ENCODE peak calls at places on chromosomes 5 and 9, in four cellular contexts. U is GM12878, H is H1, Y is K562. X is an unnamed sample.

GRCh38 chr5:31225118-31225517 is 31.6 kb downstream of the CDH6 start:
- DNase-seq in U (no peak), H (no peak), Y (no peak), X (no peak)

GRCh38 chr9:137055385-137056364 is 1.8 kb upstream of the ENTPD2 start:
- DNase-seq in U (no peak), H (no peak), Y (no peak), X (peak)

GRCh38 chr5:173925449-173926071 is 37.4 kb downstream of the CPEB4 start:
- DNase-seq in U (no peak), Y (peak), H (no peak), X (no peak)

GRCh38 chr9:99816392-99816791 is 5.3 kb upstream of the NR4A3 start:
- DNase-seq in H (no peak), U (no peak), Y (no peak), X (no peak)

GRCh38 chr9:14314424-14314928 is 535 bp upstream of the NFIB start:
- DNase-seq in U (no peak), H (no peak), Y (peak), X (peak)

GRCh38 chr9:91927912-91928510 is 22.0 kb downstream of the ROR2 start:
- DNase-seq in Y (no peak), U (no peak), H (no peak), X (no peak)

GRCh38 chr5:168661593-168662485 is 82.7 kb upstream of the PANK3 start:
- DNase-seq in H (no peak), Y (no peak), U (no peak), X (no peak)

GRCh38 chr9:114035845-114036785 is 42.0 kb downstream of the AMBP start:
- DNase-seq in H (no peak), Y (no peak), U (no peak), X (no peak)

GRCh38 chr5:44246986-44247385 is 142.2 kb downstream of the FGF10 start:
- DNase-seq in U (no peak), Y (no peak), H (no peak), X (no peak)

GRCh38 chr9:78707080-78707479 is 410.2 kb downstream of the PSAT1 start:
- DNase-seq in H (no peak), U (no peak), Y (no peak), X (no peak)

GRCh38 chr9:14245901-14246525 is 67.9 kb downstream of the NFIB start:
- DNase-seq in H (no peak), Y (no peak), U (no peak), X (no peak)

GRCh38 chr5:56012281-56012963 is 17.7 kb upstream of the IL6ST start:
- DNase-seq in H (no peak), Y (no peak), U (no peak), X (peak)

GRCh38 chr5:126865299-126865698 is 88.4 kb downstream of the LMNB1 start:
- DNase-seq in H (no peak), Y (no peak), U (no peak), X (no peak)

GRCh38 chr9:131584858-131585257 is 39.5 kb downstream of the PRRT1B start:
- DNase-seq in Y (no peak), U (no peak), H (no peak), X (no peak)

GRCh38 chr5:144356489-144356888 is 185.8 kb downstream of the KCTD16 start:
- DNase-seq in Y (no peak), U (no peak), H (no peak), X (no peak)

GRCh38 chr5:149697001-149697400 is 33.1 kb upstream of the PPARGC1B start:
- DNase-seq in U (no peak), Y (no peak), H (no peak), X (no peak)

GRCh38 chr5:176922817-176923216 is 23.7 kb upstream of the HK3 start:
- DNase-seq in Y (no peak), U (no peak), H (no peak), X (no peak)

GRCh38 chr9:70668751-70669150 is 254.3 kb upstream of the KLF9 start:
- DNase-seq in U (no peak), Y (no peak), H (no peak), X (no peak)

GRCh38 chr9:100919526-100919925 is 109.0 kb upstream of the PLPPR1 start:
- DNase-seq in H (no peak), Y (no peak), U (no peak), X (no peak)

GRCh38 chr9:125915606-125916005 is 168.4 kb downstream of the PBX3 start:
- DNase-seq in Y (no peak), U (no peak), H (no peak), X (no peak)

GRCh38 chr5:34484190-34484589 is 171.9 kb upstream of the RAI14 start:
- DNase-seq in H (no peak), Y (no peak), U (no peak), X (no peak)

GRCh38 chr5:151139646-151140045 is 17.9 kb downstream of the ANXA6 start:
- DNase-seq in Y (no peak), H (no peak), U (no peak), X (no peak)

GRCh38 chr9:135802876-135803419 is 101.0 kb downstream of the KCNT1 start:
- DNase-seq in Y (no peak), H (no peak), U (no peak), X (no peak)

GRCh38 chr9:114655689-114656088 is 1.9 kb downstream of the TEX53 start:
- DNase-seq in Y (no peak), H (no peak), U (no peak), X (no peak)

GRCh38 chr9:15622596-15622995 is 69.8 kb downstream of the CCDC171 start:
- DNase-seq in H (no peak), Y (no peak), U (no peak), X (no peak)

GRCh38 chr9:93670208-93671029 is 94.0 kb downstream of the PHF2 start:
- DNase-seq in Y (no peak), U (no peak), H (no peak), X (no peak)

GRCh38 chr9:95409650-95410426 is 92.3 kb upstream of the FANCC start:
- DNase-seq in H (no peak), Y (no peak), U (no peak), X (peak)

GRCh38 chr5:164302533-164303235 is 797.3 kb downstream of the MAT2B start:
- DNase-seq in H (no peak), Y (no peak), U (no peak), X (no peak)

GRCh38 chr5:42745856-42746255 is 10.8 kb upstream of the CCDC152 start:
- DNase-seq in U (no peak), Y (no peak), H (no peak), X (no peak)

GRCh38 chr9:103799959-103800358 is 294.1 kb upstream of the SMC2 start:
- DNase-seq in Y (no peak), U (no peak), H (no peak), X (no peak)

GRCh38 chr5:133316346-133317343 is 264.8 kb downstream of the HSPA4 start:
- DNase-seq in U (no peak), Y (peak), H (peak), X (peak)

GRCh38 chr9:104073770-104074133 is 20.4 kb upstream of the SMC2 start:
- DNase-seq in H (no peak), Y (no peak), U (no peak), X (no peak)

GRCh38 chr9:31104249-31104648 is 1280.2 kb upstream of the ACO1 start:
- DNase-seq in Y (no peak), U (no peak), H (no peak), X (no peak)

GRCh38 chr5:28523887-28524637 is 1485.7 kb upstream of the CDH9 start:
- DNase-seq in Y (no peak), U (no peak), H (no peak), X (no peak)
- TF ChIP-seq CBX5 in Y (no peak), U (no peak), H (no peak), X (no peak)

GRCh38 chr5:10593531-10594181 is 29.8 kb downstream of the ANKRD33B start:
- DNase-seq in Y (no peak), H (no peak), U (no peak), X (no peak)
- TF ChIP-seq CBX5 in Y (no peak), H (no peak), U (no peak), X (no peak)

DNA sequence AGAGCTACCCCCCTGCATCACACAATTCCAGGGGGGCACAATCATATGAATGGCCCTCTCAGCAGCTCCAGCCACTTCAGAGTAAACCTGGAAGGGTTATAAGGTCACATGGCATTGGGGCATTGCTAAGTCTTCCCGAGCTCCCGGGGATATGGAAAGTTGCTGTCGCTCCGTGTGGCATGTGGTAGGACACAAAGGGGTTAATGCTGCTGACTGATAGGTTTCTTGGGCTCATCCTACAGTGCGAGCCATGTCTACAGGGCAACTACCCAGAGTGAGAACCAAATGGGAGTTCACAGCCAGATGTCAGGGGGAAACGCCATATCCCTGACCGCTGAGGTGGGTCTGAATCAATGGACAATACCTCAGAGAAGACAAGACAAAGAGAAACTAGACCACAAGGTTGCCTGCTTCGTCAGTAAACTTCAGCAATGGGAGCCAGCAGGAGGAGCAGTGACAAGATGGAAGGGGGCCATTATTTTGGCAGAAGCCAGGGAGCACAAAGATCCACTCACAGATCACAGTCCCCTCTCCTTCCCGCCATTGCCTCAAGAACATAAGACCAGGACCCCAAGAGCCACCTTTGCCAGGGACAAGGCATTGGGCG is 52.4 kb upstream of the SHISAL2B start:
- DNase-seq in U (no peak), H (no peak), Y (no peak), X (no peak)
- TF ChIP-seq CBX5 in U (no peak), H (no peak), Y (no peak), X (no peak)

DNA sequence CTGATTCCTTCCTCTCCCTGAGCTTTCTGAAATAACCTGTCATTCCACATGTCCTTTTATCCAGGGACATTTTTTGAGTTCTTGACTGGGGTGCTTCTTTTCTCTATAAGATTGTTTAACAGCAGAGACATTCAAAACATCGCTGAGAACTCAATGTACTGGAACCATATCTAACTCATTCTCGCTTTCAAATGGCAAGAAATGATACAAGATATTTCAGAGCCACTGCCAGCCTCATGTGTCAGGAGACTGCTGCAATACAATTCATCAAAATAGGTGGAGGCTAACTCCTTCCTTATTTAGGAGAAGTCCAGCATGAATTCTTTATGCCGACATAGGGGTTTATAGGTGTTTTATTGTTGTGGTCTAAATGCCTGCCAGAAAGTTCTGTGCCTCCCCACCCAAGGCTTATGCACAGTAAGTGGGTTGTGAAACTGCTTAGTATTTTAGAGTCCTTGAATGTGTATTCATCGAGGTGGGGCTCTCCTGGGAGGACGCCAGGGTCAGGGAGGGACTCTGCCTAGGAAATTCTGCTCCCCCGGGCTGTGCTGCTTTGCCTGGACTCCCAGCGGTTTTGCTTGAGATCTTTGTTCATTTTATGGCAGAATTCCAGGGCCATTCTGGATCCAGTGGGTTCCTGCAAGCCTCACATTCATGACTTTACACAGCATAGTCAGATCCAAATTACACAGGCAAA is 53.9 kb downstream of the ZNF474 start:
- DNase-seq in U (no peak), H (no peak), Y (no peak), X (no peak)
- TF ChIP-seq CBX5 in U (no peak), H (no peak), Y (no peak), X (no peak)